ENCODE peak calls at places on chromosomes 5 and 9, in six cellular contexts. X is lower lobe of right lung; Y is nucleus accumbens; S is Caki2; R is GM12891; J is activated T-cell treated with anti-CD3 and anti-CD28 coated beads, Interleukin-2, amount 50 U/mL, for 1 hour. A is an unnamed sample.

GRCh38 chr5:15044521-15044920 is 172.9 kb upstream of the ANKH start:
- DNase-seq in X (no peak), Y (no peak), S (no peak), R (no peak), J (no peak), A (no peak)

GRCh38 chr5:173733831-173734491 is 117.5 kb upstream of the BOD1 start:
- DNase-seq in X (no peak), Y (no peak), S (no peak), R (peak), J (no peak), A (no peak)

GRCh38 chr5:64839936-64840335 is 71.2 kb downstream of the CWC27 start:
- DNase-seq in X (no peak), Y (no peak), S (no peak), R (no peak), J (no peak), A (no peak)

GRCh38 chr5:146426853-146427618 is 20.1 kb upstream of the TCERG1 start:
- DNase-seq in X (no peak), Y (no peak), S (peak), R (no peak), J (no peak), A (peak)

GRCh38 chr5:95842955-95843544 is 20.5 kb upstream of the GLRX start:
- DNase-seq in X (peak), Y (peak), S (peak), R (no peak), J (peak), A (no peak)

GRCh38 chr5:62149894-62150293 is 156.1 kb upstream of the KIF2A start:
- DNase-seq in X (no peak), Y (no peak), S (no peak), R (no peak), J (no peak), A (no peak)

GRCh38 chr5:173057062-173057924 is 1.1 kb downstream of the CREBRF start:
- DNase-seq in X (peak), Y (peak), S (peak), R (peak), J (peak), A (peak)

GRCh38 chr9:86682240-86682639 is 265.1 kb downstream of the GAS1 start:
- DNase-seq in X (no peak), Y (no peak), S (no peak), R (no peak), J (no peak), A (no peak)

GRCh38 chr5:95414441-95414840 is 23.3 kb downstream of the FAM81B start:
- DNase-seq in X (no peak), Y (no peak), S (no peak), R (no peak), J (no peak), A (no peak)

GRCh38 chr5:40381676-40382363 is 297.9 kb upstream of the PTGER4 start:
- DNase-seq in X (no peak), Y (no peak), S (peak), R (no peak), J (no peak), A (no peak)

GRCh38 chr5:111066261-111066938 is 5.1 kb upstream of the TSLP start:
- DNase-seq in X (no peak), Y (no peak), S (no peak), R (no peak), J (no peak), A (no peak)

GRCh38 chr9:104905153-104905901 is 22.6 kb downstream of the ABCA1 start:
- DNase-seq in X (no peak), Y (no peak), S (no peak), R (no peak), J (no peak), A (peak)

GRCh38 chr5:177370488-177371119 is 12.9 kb downstream of the RGS14 start:
- DNase-seq in X (peak), Y (no peak), S (peak), R (peak), J (peak), A (peak)

GRCh38 chr5:133950821-133951612 is 17.4 kb downstream of the C5orf15 start:
- DNase-seq in X (no peak), Y (no peak), S (no peak), R (no peak), J (no peak), A (no peak)

GRCh38 chr9:86175743-86176456 is 76.5 kb upstream of the GOLM1 start:
- DNase-seq in X (no peak), Y (no peak), S (no peak), R (no peak), J (no peak), A (no peak)

GRCh38 chr5:142640316-142641005 is 45.4 kb downstream of the FGF1 start:
- DNase-seq in X (no peak), Y (no peak), S (no peak), R (no peak), J (no peak), A (no peak)

GRCh38 chr9:13278368-13279246 is 885 bp downstream of the MPDZ start:
- DNase-seq in X (peak), Y (peak), S (peak), R (no peak), J (no peak), A (peak)

GRCh38 chr5:116970318-116970717 is 395.7 kb upstream of the SEMA6A start:
- DNase-seq in X (no peak), Y (no peak), S (no peak), R (no peak), J (no peak), A (peak)

GRCh38 chr9:119234636-119235035 is 134.6 kb downstream of the BRINP1 start:
- DNase-seq in X (no peak), Y (no peak), S (no peak), R (no peak), J (no peak), A (no peak)

GRCh38 chr5:116765441-116765840 is 190.8 kb upstream of the SEMA6A start:
- DNase-seq in X (no peak), Y (no peak), S (no peak), R (no peak), J (no peak), A (no peak)

GRCh38 chr9:133658442-133659431 is 22.6 kb downstream of the DBH start:
- DNase-seq in X (no peak), Y (no peak), S (peak), R (no peak), J (no peak), A (peak)

GRCh38 chr9:107615325-107615724 is 125.8 kb upstream of the KLF4 start:
- DNase-seq in X (no peak), Y (no peak), S (no peak), R (no peak), J (no peak), A (peak)

GRCh38 chr5:168683927-168684295 is 104.7 kb upstream of the PANK3 start:
- DNase-seq in X (no peak), Y (no peak), S (no peak), R (no peak), J (no peak), A (no peak)

GRCh38 chr9:127500399-127500798 is 49.1 kb downstream of the LRSAM1 start:
- DNase-seq in X (no peak), Y (no peak), S (no peak), R (no peak), J (no peak), A (peak)

GRCh38 chr9:4508907-4509589 is 18.8 kb downstream of the SLC1A1 start:
- DNase-seq in X (no peak), Y (no peak), S (peak), R (no peak), J (no peak), A (peak)

GRCh38 chr5:132680780-132681475 is 7.1 kb downstream of the IL4 start:
- DNase-seq in X (no peak), Y (no peak), S (no peak), R (no peak), J (no peak), A (no peak)

GRCh38 chr9:18478517-18479361 is 4.8 kb downstream of the ADAMTSL1 start:
- DNase-seq in X (no peak), Y (peak), S (no peak), R (no peak), J (no peak), A (peak)

GRCh38 chr5:23994581-23995370 is 487.4 kb downstream of the PRDM9 start:
- DNase-seq in X (no peak), Y (no peak), S (no peak), R (no peak), J (no peak), A (no peak)

GRCh38 chr9:136023401-136024225 is 62.4 kb upstream of the UBAC1 start:
- DNase-seq in X (peak), Y (no peak), S (no peak), R (no peak), J (no peak), A (peak)

GRCh38 chr9:13049223-13049622 is 230.3 kb downstream of the MPDZ start:
- DNase-seq in X (no peak), Y (no peak), S (no peak), R (no peak), J (no peak), A (no peak)

GRCh38 chr5:133685402-133686018 is 73.2 kb upstream of the FSTL4 start:
- DNase-seq in X (no peak), Y (no peak), S (no peak), R (no peak), J (no peak), A (no peak)

GRCh38 chr9:79610019-79610760 is 38.4 kb downstream of the TLE4 start:
- DNase-seq in X (no peak), Y (no peak), S (peak), R (no peak), J (no peak), A (peak)